ENCODE peak calls at places on chromosomes 16 and 17, in five cellular contexts. E, X, N, C and Y are unnamed samples.

GRCh38 chr16:4767872-4768548 is 1.0 kb upstream of the ZNF500 start:
- DNase-seq in E (no peak), X (peak), N (peak), C (no peak), Y (no peak)

GRCh38 chr17:62178579-62178978 is 113.5 kb upstream of the MED13 start:
- DNase-seq in E (no peak), X (no peak), N (peak), C (no peak), Y (no peak)

GRCh38 chr17:15171433-15172047 is 93.6 kb downstream of the PMP22 start:
- DNase-seq in E (no peak), X (peak), N (peak), C (peak), Y (no peak)

GRCh38 chr17:29461807-29462206 is 71.6 kb downstream of the TAOK1 start:
- DNase-seq in E (no peak), X (no peak), N (no peak), C (no peak), Y (no peak)

GRCh38 chr16:70694088-70694487 is 8.2 kb upstream of the MTSS2 start:
- DNase-seq in E (no peak), X (peak), N (peak), C (no peak), Y (no peak)

GRCh38 chr16:29719063-29719462 is 26.7 kb downstream of the C16orf54 start:
- DNase-seq in E (no peak), X (no peak), N (no peak), C (no peak), Y (no peak)

GRCh38 chr17:48995871-48996695 is 1.1 kb upstream of the IGF2BP1 start:
- DNase-seq in E (no peak), X (no peak), N (peak), C (no peak), Y (no peak)

GRCh38 chr17:38796451-38796850 is 2.9 kb downstream of the PIP4K2B start:
- DNase-seq in E (no peak), X (no peak), N (no peak), C (no peak), Y (no peak)

GRCh38 chr16:66081967-66082366 is 284.5 kb upstream of the CDH5 start:
- DNase-seq in E (no peak), X (no peak), N (peak), C (no peak), Y (no peak)

GRCh38 chr16:85523602-85524364 is 89.3 kb upstream of the GSE1 start:
- DNase-seq in E (no peak), X (peak), N (peak), C (no peak), Y (no peak)

GRCh38 chr17:61457226-61457983 is 5.2 kb downstream of the TBX4 start:
- DNase-seq in E (no peak), X (no peak), N (no peak), C (no peak), Y (no peak)

GRCh38 chr17:13957636-13958035 is 111.7 kb upstream of the COX10 start:
- DNase-seq in E (no peak), X (no peak), N (no peak), C (no peak), Y (no peak)

GRCh38 chr17:39485555-39485954 is 24.3 kb downstream of the CDK12 start:
- DNase-seq in E (no peak), X (no peak), N (peak), C (no peak), Y (no peak)

GRCh38 chr17:18920911-18921441 is 31.0 kb upstream of the SLC5A10 start:
- DNase-seq in E (no peak), X (no peak), N (peak), C (no peak), Y (no peak)

GRCh38 chr17:8144401-8145295 is 7.6 kb downstream of the PER1 start:
- DNase-seq in E (no peak), X (no peak), N (no peak), C (no peak), Y (no peak)

GRCh38 chr16:65070831-65071230 is 51.0 kb downstream of the CDH11 start:
- DNase-seq in E (no peak), X (peak), N (peak), C (peak), Y (no peak)

GRCh38 chr17:82158825-82159224 is 53.8 kb downstream of the CCDC57 start:
- DNase-seq in E (no peak), X (no peak), N (no peak), C (no peak), Y (no peak)

GRCh38 chr16:11136600-11136999 is 119.4 kb downstream of the SOCS1 start:
- DNase-seq in E (no peak), X (no peak), N (peak), C (no peak), Y (no peak)

GRCh38 chr17:47941998-47942490 is 673 bp downstream of the PNPO start:
- DNase-seq in E (no peak), X (no peak), N (no peak), C (no peak), Y (no peak)

GRCh38 chr16:3165111-3165822 is 22.7 kb upstream of the OR1F1 start:
- DNase-seq in E (no peak), X (no peak), N (no peak), C (no peak), Y (no peak)

GRCh38 chr16:23682181-23682580 is 3.5 kb downstream of the PLK1 start:
- DNase-seq in E (no peak), X (no peak), N (no peak), C (no peak), Y (no peak)